ENCODE peak calls at places on chromosomes 2 and 18, in four cellular contexts. T is AG09319, E is ACHN, W is NCI-H1436. K is an unnamed sample.

GRCh38 chr2:197159681-197160211 is 150.8 kb downstream of the ANKRD44 start:
- DNase-seq in T (no peak), E (peak; percentile 45), W (no peak), K (no peak)

GRCh38 chr2:18066894-18067293 is 188.4 kb downstream of the KCNS3 start:
- DNase-seq in T (no peak), E (no peak), W (no peak), K (peak; percentile 21)

GRCh38 chr2:233862261-233862768 is 5.9 kb downstream of the MSL3B start:
- DNase-seq in T (no peak), E (no peak), W (no peak), K (no peak)

GRCh38 chr2:85435986-85436835 is 17.7 kb downstream of the SH2D6 start:
- DNase-seq in T (no peak), E (no peak), W (no peak), K (peak; percentile 79)

GRCh38 chr18:8525692-8526091 is 83.5 kb upstream of the RAB12 start:
- DNase-seq in T (no peak), E (peak; percentile 3), W (no peak), K (peak; percentile 61)

GRCh38 chr2:96806468-96807126 is 9.5 kb upstream of the CNNM3 start:
- DNase-seq in T (no peak), E (no peak), W (no peak), K (no peak)

GRCh38 chr2:221429741-221430491 is 142.2 kb downstream of the EPHA4 start:
- DNase-seq in T (no peak), E (no peak), W (no peak), K (no peak)

GRCh38 chr2:69104281-69104680 is 91.3 kb downstream of the ANTXR1 start:
- DNase-seq in T (no peak), E (no peak), W (no peak), K (no peak)

GRCh38 chr18:2881490-2882195 is 34.8 kb downstream of the EMILIN2 start:
- DNase-seq in T (peak; percentile 75), E (peak; percentile 81), W (no peak), K (no peak)

GRCh38 chr2:70450641-70451250 is 102.9 kb downstream of the TGFA start:
- DNase-seq in T (no peak), E (no peak), W (no peak), K (no peak)

GRCh38 chr2:201347154-201347553 is 10.0 kb downstream of the FLACC1 start:
- DNase-seq in T (no peak), E (no peak), W (no peak), K (no peak)

GRCh38 chr2:190628651-190629378 is 20.1 kb upstream of the NAB1 start:
- DNase-seq in T (no peak), E (no peak), W (no peak), K (no peak)

GRCh38 chr2:220148849-220149248 is 521.4 kb downstream of the SLC4A3 start:
- DNase-seq in T (no peak), E (no peak), W (no peak), K (no peak)

GRCh38 chr2:207469953-207470699 is 59.6 kb upstream of the CREB1 start:
- DNase-seq in T (no peak), E (no peak), W (no peak), K (no peak)

GRCh38 chr2:8893978-8894820 is 56.8 kb upstream of the KIDINS220 start:
- DNase-seq in T (no peak), E (no peak), W (no peak), K (no peak)

GRCh38 chr2:218021536-218022071 is 18.8 kb upstream of the TNS1 start:
- DNase-seq in T (no peak), E (no peak), W (no peak), K (peak; percentile 44)

GRCh38 chr2:60553992-60554648 is 666 bp upstream of the BCL11A start:
- DNase-seq in T (no peak), E (peak; percentile 18), W (no peak), K (peak; percentile 74)

GRCh38 chr2:9144617-9145016 is 62.0 kb upstream of the ASAP2 start:
- DNase-seq in T (no peak), E (no peak), W (no peak), K (no peak)

GRCh38 chr18:2905802-2906521 is 59.2 kb downstream of the EMILIN2 start:
- DNase-seq in T (peak; percentile 11), E (peak; percentile 24), W (peak; percentile 11), K (peak; percentile 88)

GRCh38 chr2:235747868-235748144 is 254.0 kb downstream of the AGAP1 start:
- DNase-seq in T (no peak), E (no peak), W (no peak), K (no peak)

GRCh38 chr18:63894367-63894766 is 6.9 kb downstream of the SERPINB2 start:
- DNase-seq in T (no peak), E (no peak), W (no peak), K (no peak)

GRCh38 chr2:44515416-44515815 is 153.7 kb downstream of the CAMKMT start:
- DNase-seq in T (no peak), E (no peak), W (no peak), K (no peak)

GRCh38 chr18:76126327-76126726 is 368.7 kb downstream of the ZNF516 start:
- DNase-seq in T (no peak), E (no peak), W (no peak), K (peak; percentile 62)

GRCh38 chr2:191301971-191302370 is 56.8 kb downstream of the MYO1B start:
- DNase-seq in T (no peak), E (no peak), W (no peak), K (no peak)

GRCh38 chr2:27720004-27720551 is 51.4 kb upstream of the MRPL33 start:
- DNase-seq in T (peak; percentile 70), E (peak; percentile 92), W (no peak), K (no peak)

K was measured in H7.